ENCODE peak calls at places on chromosomes 16 and 17, in four cellular contexts. O is K562, Y is left ventricle myocardium inferior, A is Peyer's patch. D is an unnamed sample.
A peak's percentile ranks its signal among the peaks of the same experiment; 100 is the strongest.

GRCh38 chr16:86322283-86322682 is 188.0 kb upstream of the FOXF1 start:
- DNase-seq in O (no peak), Y (no peak), A (no peak), D (no peak)

GRCh38 chr16:82133798-82134197 is 36.2 kb downstream of the MPHOSPH6 start:
- DNase-seq in O (no peak), Y (no peak), A (no peak), D (no peak)

GRCh38 chr17:56812971-56813388 is 20.7 kb downstream of the C17orf67 start:
- DNase-seq in O (no peak), Y (no peak), A (no peak), D (no peak)

GRCh38 chr16:24336491-24336890 is 80.4 kb downstream of the CACNG3 start:
- DNase-seq in O (no peak), Y (no peak), A (no peak), D (no peak)

GRCh38 chr17:81022371-81022729 is 12.6 kb upstream of the BAIAP2 start:
- DNase-seq in O (peak; percentile 40), Y (no peak), A (no peak), D (no peak)

GRCh38 chr16:17296412-17296811 is 174.3 kb downstream of the XYLT1 start:
- DNase-seq in O (no peak), Y (peak; percentile 37), A (no peak), D (no peak)

GRCh38 chr17:45823598-45823997 is 21.1 kb upstream of the SPPL2C start:
- DNase-seq in O (no peak), Y (no peak), A (no peak), D (no peak)

GRCh38 chr16:19815418-19815817 is 69.2 kb downstream of the GPRC5B start:
- DNase-seq in O (no peak), Y (no peak), A (no peak), D (no peak)

GRCh38 chr16:18069683-18070082 is 266.9 kb downstream of the NPIPA8 start:
- DNase-seq in O (no peak), Y (no peak), A (no peak), D (no peak)

DNA sequence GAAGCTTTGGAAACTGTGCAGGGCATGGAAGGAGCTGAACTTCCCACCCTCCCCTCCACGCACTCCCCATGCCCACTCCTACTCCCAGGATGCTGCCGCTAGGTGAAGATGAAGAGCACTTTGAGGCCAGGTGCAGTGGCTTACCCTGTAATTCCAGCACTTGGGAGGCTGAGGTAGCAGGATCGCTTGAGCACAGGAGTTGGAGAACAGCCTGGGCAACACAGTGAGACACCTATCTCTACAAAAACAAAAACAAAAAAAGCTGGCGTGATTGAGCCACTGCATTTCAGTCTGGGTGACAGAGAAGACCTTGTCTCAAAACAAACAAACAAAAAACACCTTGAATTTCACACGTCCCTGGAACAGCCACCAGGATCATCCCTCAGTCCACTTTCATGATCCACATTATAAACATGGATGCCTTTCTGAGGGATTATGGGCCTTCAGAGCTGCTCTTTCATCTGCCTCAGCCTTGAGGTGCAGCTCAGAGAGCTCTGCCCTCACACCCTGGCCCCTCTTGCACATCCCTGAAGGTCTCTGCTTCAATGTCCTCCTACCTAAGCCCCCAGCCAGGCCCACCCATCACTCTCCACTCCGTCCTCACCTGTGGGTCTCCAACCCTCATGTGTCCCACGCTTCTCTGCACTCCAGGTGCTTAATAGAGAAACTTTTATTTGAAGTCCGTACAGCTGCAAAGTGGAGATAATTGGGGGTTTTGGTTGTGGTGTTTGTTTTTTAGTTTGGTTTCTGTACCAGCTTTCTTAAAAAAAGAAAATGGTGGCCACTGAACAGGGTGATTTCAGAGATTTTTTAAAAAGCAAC is 25.8 kb downstream of the PHB1 start:
- DNase-seq in O (no peak), Y (no peak), A (no peak), D (no peak)
- H3K27ac ChIP-seq in O (no peak overlapping the region), Y (no peak overlapping the region), A (peak overlapping the region; percentile 42), D (no peak overlapping the region)

GRCh38 chr16:27234171-27234570 is 30.8 kb downstream of the KDM8 start:
- DNase-seq in O (no peak), Y (no peak), A (no peak), D (no peak)
- H3K27ac ChIP-seq in O (no peak overlapping the region), Y (peak overlapping the region; percentile 73), A (peak overlapping the region; percentile 90), D (no peak overlapping the region)

GRCh38 chr16:71893888-71894228 is 1.5 kb upstream of the IST1 start:
- DNase-seq in O (no peak), Y (no peak), A (no peak), D (no peak)
- H3K27ac ChIP-seq in O (peak overlapping the region; percentile 88), Y (peak overlapping the region; percentile 97), A (peak overlapping the region; percentile 93), D (peak overlapping the region; percentile 92)

GRCh38 chr17:40463122-40463550 is 19.9 kb downstream of the IGFBP4 start:
- DNase-seq in O (no peak), Y (no peak), A (no peak), D (no peak)

GRCh38 chr17:40462343-40463121 is 19.3 kb downstream of the IGFBP4 start:
- DNase-seq in O (no peak), Y (no peak), A (no peak), D (no peak)

GRCh38 chr17:40461036-40461721 is 17.9 kb downstream of the IGFBP4 start:
- DNase-seq in O (no peak), Y (no peak), A (no peak), D (no peak)

GRCh38 chr17:40460585-40460975 is 17.3 kb downstream of the IGFBP4 start:
- DNase-seq in O (no peak), Y (no peak), A (no peak), D (no peak)

GRCh38 chr17:40461774-40462342 is 18.6 kb downstream of the IGFBP4 start:
- DNase-seq in O (no peak), Y (no peak), A (no peak), D (no peak)
- H3K27ac ChIP-seq in O (no peak overlapping the region), Y (peak overlapping the region; percentile 65), A (peak overlapping the region; percentile 25), D (no peak overlapping the region)

GRCh38 chr17:15233971-15234370 is 31.2 kb downstream of the PMP22 start:
- DNase-seq in O (no peak), Y (no peak), A (no peak), D (no peak)

GRCh38 chr17:15230866-15231265 is 34.3 kb downstream of the PMP22 start:
- DNase-seq in O (no peak), Y (no peak), A (no peak), D (no peak)

GRCh38 chr17:15232517-15232915 is 32.6 kb downstream of the PMP22 start:
- DNase-seq in O (peak; percentile 59), Y (peak; percentile 31), A (no peak), D (no peak)

GRCh38 chr17:15233022-15233805 is 31.9 kb downstream of the PMP22 start:
- DNase-seq in O (peak; percentile 60), Y (no peak), A (no peak), D (peak; percentile 40)

DNA sequence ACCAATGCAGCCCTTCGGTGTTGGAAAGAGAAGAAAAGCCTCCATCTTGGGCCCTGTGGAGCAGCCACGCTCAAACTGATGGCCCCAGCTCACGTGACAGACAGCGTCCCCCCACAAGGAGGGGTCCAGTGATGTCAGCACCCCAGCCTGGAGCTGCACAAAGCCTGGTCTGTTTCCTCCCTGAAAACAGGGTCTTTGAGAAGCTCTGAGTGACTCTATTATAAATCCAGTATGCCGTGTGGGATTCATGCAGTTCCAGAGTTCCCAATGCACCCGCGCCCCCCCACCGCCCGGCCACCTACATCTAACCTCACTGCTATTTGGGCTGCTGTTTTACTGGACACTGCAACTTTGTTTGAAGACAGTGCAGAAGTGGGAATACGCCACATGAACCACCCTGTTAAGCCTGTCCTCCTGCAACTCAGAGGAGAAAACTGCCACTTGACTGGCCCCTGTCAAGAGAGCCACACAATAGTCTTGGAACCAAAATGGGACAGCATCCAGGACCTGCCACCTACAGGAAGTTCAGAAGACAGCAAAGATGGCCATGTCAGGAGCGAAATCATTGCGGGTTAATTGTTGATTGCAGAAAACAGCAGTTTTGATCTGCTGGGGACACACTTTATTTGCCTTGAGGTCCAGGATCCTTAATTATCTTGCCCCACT is 33.1 kb downstream of the PMP22 start:
- DNase-seq in O (peak; percentile 28), Y (no peak), A (no peak), D (no peak)
- H3K27ac ChIP-seq in O (peak overlapping the region; percentile 49), Y (peak overlapping the region; percentile 76), A (no peak overlapping the region), D (no peak overlapping the region)

GRCh38 chr16:11562941-11563340 is 23.8 kb downstream of the LITAF start:
- DNase-seq in O (no peak), Y (no peak), A (no peak), D (no peak)

GRCh38 chr16:11561856-11562255 is 24.9 kb downstream of the LITAF start:
- DNase-seq in O (no peak), Y (no peak), A (no peak), D (no peak)

GRCh38 chr16:11562411-11562810 is 24.3 kb downstream of the LITAF start:
- DNase-seq in O (no peak), Y (no peak), A (no peak), D (no peak)

GRCh38 chr16:11561440-11561797 is 25.3 kb downstream of the LITAF start:
- DNase-seq in O (no peak), Y (no peak), A (no peak), D (no peak)

GRCh38 chr16:11560701-11561439 is 25.8 kb downstream of the LITAF start:
- DNase-seq in O (no peak), Y (no peak), A (peak; percentile 75), D (no peak)
- H3K27ac ChIP-seq in O (no peak overlapping the region), Y (peak overlapping the region; percentile 65), A (peak overlapping the region; percentile 66), D (peak overlapping the region; percentile 78)

GRCh38 chr16:27462200-27462845 is 60.3 kb downstream of the IL21R start:
- DNase-seq in O (no peak), Y (no peak), A (no peak), D (no peak)

GRCh38 chr16:27460213-27460612 is 58.2 kb downstream of the IL21R start:
- DNase-seq in O (no peak), Y (no peak), A (no peak), D (no peak)

GRCh38 chr16:27460663-27461482 is 58.9 kb downstream of the IL21R start:
- DNase-seq in O (no peak), Y (no peak), A (no peak), D (no peak)

GRCh38 chr16:27462846-27463682 is 61.1 kb downstream of the IL21R start:
- DNase-seq in O (no peak), Y (no peak), A (no peak), D (no peak)

GRCh38 chr16:27461483-27462171 is 59.7 kb downstream of the IL21R start:
- DNase-seq in O (no peak), Y (no peak), A (no peak), D (no peak)
- H3K27ac ChIP-seq in O (no peak overlapping the region), Y (peak overlapping the region; percentile 48), A (no peak overlapping the region), D (no peak overlapping the region)

GRCh38 chr16:68681038-68681437 is 35.9 kb downstream of the CDH3 start:
- DNase-seq in O (no peak), Y (no peak), A (no peak), D (no peak)

GRCh38 chr16:68686905-68687304 is 41.8 kb downstream of the CDH3 start:
- DNase-seq in O (no peak), Y (no peak), A (no peak), D (no peak)

GRCh38 chr16:68689921-68690320 is 44.8 kb downstream of the CDH3 start:
- DNase-seq in O (no peak), Y (no peak), A (no peak), D (no peak)

GRCh38 chr16:68685685-68686478 is 40.8 kb downstream of the CDH3 start:
- DNase-seq in O (no peak), Y (no peak), A (no peak), D (no peak)
- H3K27ac ChIP-seq in O (no peak overlapping the region), Y (no peak overlapping the region), A (no peak overlapping the region), D (no peak overlapping the region)

D was measured in keratinocyte.